ENCODE peak calls at places on chromosomes 16 and 17, in ten cellular contexts. M is AG08396, F is BJ, W is cardiac fibroblast, D is dorsolateral prefrontal cortex, I is frontal cortex, X is Calu3, Y is pons, G is SW480, B is T-cell. T is an unnamed sample.

GRCh38 chr17:1495265-1495664 is 2.8 kb upstream of the MYO1C start:
- DNase-seq in X (no peak), D (no peak), G (no peak), F (no peak), B (no peak), W (peak; percentile 68), M (peak; percentile 58), I (no peak), Y (no peak), T (no peak)

GRCh38 chr17:79951361-79952264 is 84.1 kb downstream of the TBC1D16 start:
- DNase-seq in G (peak; percentile 95), B (no peak), Y (peak; percentile 79), X (no peak), F (peak; percentile 23), W (peak; percentile 85), I (peak; percentile 76), M (peak; percentile 93), D (no peak), T (peak; percentile 81)

GRCh38 chr17:80082403-80083135 is 18.8 kb upstream of the GAA start:
- DNase-seq in X (peak; percentile 68), W (peak; percentile 84), Y (peak; percentile 65), I (no peak), B (peak; percentile 62), D (peak; percentile 56), M (peak; percentile 84), G (peak; percentile 70), F (no peak), T (peak; percentile 62)

GRCh38 chr16:89293276-89294143 is 76.0 kb downstream of the ZNF778 start:
- DNase-seq in M (no peak), D (no peak), W (no peak), Y (no peak), B (no peak), I (no peak), X (no peak), G (no peak), F (no peak), T (no peak)

GRCh38 chr16:2142942-2143868 is 5.2 kb upstream of the RAB26 start:
- DNase-seq in X (no peak), M (peak; percentile 3), Y (no peak), D (peak; percentile 65), B (no peak), W (no peak), G (peak; percentile 44), F (no peak), I (no peak), T (no peak)

GRCh38 chr16:86258713-86259112 is 251.6 kb upstream of the FOXF1 start:
- DNase-seq in W (no peak), M (peak; percentile 62), F (no peak), I (no peak), D (no peak), Y (no peak), X (no peak), G (no peak), B (no peak), T (no peak)

GRCh38 chr17:34146440-34147043 is 108.5 kb upstream of the CCL2 start:
- DNase-seq in D (peak; percentile 74), F (no peak), X (peak; percentile 85), M (peak; percentile 12), G (peak; percentile 51), B (peak; percentile 37), Y (peak; percentile 7), I (no peak), W (no peak), T (no peak)

GRCh38 chr17:73710095-73710592 is 65.9 kb upstream of the SDK2 start:
- DNase-seq in D (peak; percentile 38), F (no peak), Y (peak; percentile 72), M (peak; percentile 24), X (peak; percentile 74), B (peak; percentile 55), G (peak; percentile 72), I (peak; percentile 28), W (peak; percentile 66), T (peak; percentile 58)

GRCh38 chr16:70428178-70428998 is 10.5 kb downstream of the ST3GAL2 start:
- DNase-seq in I (no peak), X (peak; percentile 94), F (peak; percentile 68), M (peak; percentile 93), G (peak; percentile 81), W (peak; percentile 99), B (no peak), D (peak; percentile 84), Y (peak; percentile 73), T (peak; percentile 58)

GRCh38 chr16:57092786-57093301 is 461 bp downstream of the CPNE2 start:
- DNase-seq in G (no peak), M (peak; percentile 74), I (peak; percentile 77), X (peak; percentile 74), B (peak; percentile 56), W (peak; percentile 26), Y (no peak), F (no peak), D (no peak), T (no peak)

GRCh38 chr17:57442401-57442823 is 186.1 kb downstream of the MSI2 start:
- DNase-seq in X (no peak), M (peak; percentile 26), B (no peak), I (no peak), F (no peak), W (peak; percentile 36), D (no peak), G (no peak), Y (no peak), T (no peak)

GRCh38 chr17:75531724-75532090 is 6.2 kb downstream of the LLGL2 start:
- DNase-seq in D (no peak), B (no peak), M (no peak), W (no peak), X (peak; percentile 62), I (no peak), G (peak; percentile 52), F (no peak), Y (no peak), T (no peak)

GRCh38 chr16:55471448-55472097 is 7.4 kb upstream of the MMP2 start:
- DNase-seq in W (peak; percentile 73), Y (no peak), M (peak; percentile 53), B (no peak), F (no peak), I (no peak), D (no peak), G (peak; percentile 13), X (no peak), T (no peak)